ENCODE peak calls at places on chromosomes 7 and 10, in four cellular contexts. One of them, this sample, is unnamed.

GRCh38 chr7:69517985-69518731 is 80.1 kb upstream of the AUTS2 start:
- DNase-seq in activated naive CD8-positive, alpha-beta T cell treated with anti-CD3 and anti-CD28 coated beads, Interleukin-2, amount 50 U/mL, for 24 hours: no peak
- DNase-seq in neural crest cell: peak; percentile 20
- DNase-seq in activated CD8-positive, alpha-beta memory T cell treated with anti-CD3 and anti-CD28 coated beads for 24 hours: no peak
- DNase-seq in this sample: no peak

GRCh38 chr7:22698762-22699161 is 28.2 kb upstream of the IL6 start:
- DNase-seq in neural crest cell: no peak
- DNase-seq in activated naive CD8-positive, alpha-beta T cell treated with anti-CD3 and anti-CD28 coated beads, Interleukin-2, amount 50 U/mL, for 24 hours: no peak
- DNase-seq in activated CD8-positive, alpha-beta memory T cell treated with anti-CD3 and anti-CD28 coated beads for 24 hours: no peak
- DNase-seq in this sample: no peak

GRCh38 chr7:46784746-46785145 is 797.2 kb downstream of the TNS3 start:
- DNase-seq in activated CD8-positive, alpha-beta memory T cell treated with anti-CD3 and anti-CD28 coated beads for 24 hours: no peak
- DNase-seq in activated naive CD8-positive, alpha-beta T cell treated with anti-CD3 and anti-CD28 coated beads, Interleukin-2, amount 50 U/mL, for 24 hours: no peak
- DNase-seq in neural crest cell: no peak
- DNase-seq in this sample: no peak

GRCh38 chr7:116169060-116169459 is 41.3 kb upstream of the TES start:
- DNase-seq in activated CD8-positive, alpha-beta memory T cell treated with anti-CD3 and anti-CD28 coated beads for 24 hours: no peak
- DNase-seq in neural crest cell: no peak
- DNase-seq in activated naive CD8-positive, alpha-beta T cell treated with anti-CD3 and anti-CD28 coated beads, Interleukin-2, amount 50 U/mL, for 24 hours: no peak
- DNase-seq in this sample: no peak

GRCh38 chr7:131505636-131506557 is 50.5 kb downstream of the PODXL start:
- DNase-seq in activated naive CD8-positive, alpha-beta T cell treated with anti-CD3 and anti-CD28 coated beads, Interleukin-2, amount 50 U/mL, for 24 hours: no peak
- DNase-seq in activated CD8-positive, alpha-beta memory T cell treated with anti-CD3 and anti-CD28 coated beads for 24 hours: no peak
- DNase-seq in neural crest cell: no peak
- DNase-seq in this sample: no peak

GRCh38 chr10:31582365-31583052 is 263.5 kb downstream of the ZEB1 start:
- DNase-seq in activated naive CD8-positive, alpha-beta T cell treated with anti-CD3 and anti-CD28 coated beads, Interleukin-2, amount 50 U/mL, for 24 hours: no peak
- DNase-seq in neural crest cell: no peak
- DNase-seq in activated CD8-positive, alpha-beta memory T cell treated with anti-CD3 and anti-CD28 coated beads for 24 hours: no peak
- DNase-seq in this sample: peak; percentile 30

GRCh38 chr7:141411133-141411532 is 140.1 kb upstream of the AGK start:
- DNase-seq in activated naive CD8-positive, alpha-beta T cell treated with anti-CD3 and anti-CD28 coated beads, Interleukin-2, amount 50 U/mL, for 24 hours: no peak
- DNase-seq in neural crest cell: no peak
- DNase-seq in activated CD8-positive, alpha-beta memory T cell treated with anti-CD3 and anti-CD28 coated beads for 24 hours: no peak
- DNase-seq in this sample: no peak

GRCh38 chr7:41058986-41059741 is 643.7 kb downstream of the INHBA start:
- DNase-seq in neural crest cell: no peak
- DNase-seq in activated CD8-positive, alpha-beta memory T cell treated with anti-CD3 and anti-CD28 coated beads for 24 hours: no peak
- DNase-seq in activated naive CD8-positive, alpha-beta T cell treated with anti-CD3 and anti-CD28 coated beads, Interleukin-2, amount 50 U/mL, for 24 hours: no peak
- DNase-seq in this sample: no peak

This sample was measured in heart left ventricle.